ENCODE peak calls at places on chromosome 3, in ten cellular contexts. H is ovary, F is mesenchymal stem cell, D is colonic mucosa, N is H7, K is BJ, I is body of pancreas, P is WERI-Rb-1, U is tibial nerve, S is uterus. G is an unnamed sample.
A peak's percentile ranks its signal among the peaks of the same experiment; 100 is the strongest.

GRCh38 chr3:135382621-135383020 is 582.9 kb upstream of the PPP2R3A start:
- DNase-seq in H (no peak), F (no peak), D (no peak), N (no peak), K (no peak), I (no peak), P (no peak), U (no peak), S (no peak), G (no peak)

GRCh38 chr3:115074502-115074901 is 72.6 kb downstream of the ZBTB20 start:
- DNase-seq in H (no peak), F (peak; percentile 21), D (no peak), N (no peak), K (no peak), I (no peak), P (no peak), U (no peak), S (no peak), G (no peak)

GRCh38 chr3:47950453-47950852 is 65.8 kb downstream of the MAP4 start:
- DNase-seq in H (no peak), F (no peak), D (no peak), N (no peak), K (no peak), I (no peak), P (no peak), U (no peak), S (no peak), G (no peak)

GRCh38 chr3:195071011-195071728 is 199.8 kb downstream of the XXYLT1 start:
- DNase-seq in H (no peak), F (no peak), D (no peak), N (no peak), K (no peak), I (no peak), P (no peak), U (no peak), S (peak; percentile 6), G (no peak)

GRCh38 chr3:131361464-131362421 is 19.8 kb upstream of the NUDT16 start:
- DNase-seq in H (peak; percentile 84), F (peak; percentile 37), D (peak; percentile 96), N (peak; percentile 95), K (no peak), I (peak; percentile 98), P (no peak), U (peak; percentile 47), S (peak; percentile 55), G (peak; percentile 69)

GRCh38 chr3:132881756-132882409 is 156.3 kb upstream of the TMEM108 start:
- DNase-seq in H (no peak), F (no peak), D (no peak), N (no peak), K (no peak), I (no peak), P (no peak), U (no peak), S (no peak), G (no peak)

GRCh38 chr3:193743702-193744047 is 150.7 kb downstream of the OPA1 start:
- DNase-seq in H (no peak), F (no peak), D (no peak), N (no peak), K (no peak), I (peak; percentile 32), P (no peak), U (no peak), S (no peak), G (no peak)

GRCh38 chr3:112111785-112112402 is 21.2 kb downstream of the GCSAM start:
- DNase-seq in H (no peak), F (peak; percentile 60), D (peak; percentile 56), N (peak; percentile 65), K (no peak), I (peak; percentile 45), P (peak; percentile 63), U (peak; percentile 53), S (no peak), G (no peak)

GRCh38 chr3:190122198-190122771 is 1.6 kb upstream of the P3H2 start:
- DNase-seq in H (no peak), F (peak; percentile 71), D (no peak), N (no peak), K (no peak), I (no peak), P (no peak), U (no peak), S (no peak), G (no peak)

GRCh38 chr3:187739561-187740445 is 5.5 kb downstream of the BCL6 start:
- DNase-seq in H (peak; percentile 95), F (peak; percentile 95), D (peak; percentile 82), N (peak; percentile 93), K (peak; percentile 79), I (peak; percentile 77), P (peak; percentile 65), U (peak; percentile 87), S (peak; percentile 96), G (no peak)
- H3K27me3 ChIP-seq in H (no peaks in the 10 kb centered on the region), F (no peaks in the 10 kb centered on the region), D (no peaks in the 10 kb centered on the region), N (peaks cover 34% of the 10 kb centered on the region), K (no peaks in the 10 kb centered on the region), I (no peaks in the 10 kb centered on the region), P (peaks cover 48% of the 10 kb centered on the region), U (no peaks in the 10 kb centered on the region), S (no peaks in the 10 kb centered on the region), G (no peaks in the 10 kb centered on the region)

GRCh38 chr3:14812196-14812785 is 6.5 kb upstream of the FGD5 start:
- DNase-seq in H (no peak), F (no peak), D (no peak), N (no peak), K (no peak), I (no peak), P (no peak), U (no peak), S (no peak), G (no peak)

GRCh38 chr3:14808502-14809266 is 10.1 kb upstream of the FGD5 start:
- DNase-seq in H (no peak), F (no peak), D (no peak), N (no peak), K (no peak), I (no peak), P (no peak), U (no peak), S (no peak), G (no peak)

GRCh38 chr3:14811733-14812132 is 7.0 kb upstream of the FGD5 start:
- DNase-seq in H (no peak), F (no peak), D (no peak), N (no peak), K (no peak), I (no peak), P (no peak), U (peak; percentile 36), S (no peak), G (no peak)

GRCh38 chr3:14810795-14811661 is 7.7 kb upstream of the FGD5 start:
- DNase-seq in H (peak; percentile 56), F (no peak), D (no peak), N (peak; percentile 87), K (no peak), I (no peak), P (no peak), U (no peak), S (no peak), G (no peak)

DNA sequence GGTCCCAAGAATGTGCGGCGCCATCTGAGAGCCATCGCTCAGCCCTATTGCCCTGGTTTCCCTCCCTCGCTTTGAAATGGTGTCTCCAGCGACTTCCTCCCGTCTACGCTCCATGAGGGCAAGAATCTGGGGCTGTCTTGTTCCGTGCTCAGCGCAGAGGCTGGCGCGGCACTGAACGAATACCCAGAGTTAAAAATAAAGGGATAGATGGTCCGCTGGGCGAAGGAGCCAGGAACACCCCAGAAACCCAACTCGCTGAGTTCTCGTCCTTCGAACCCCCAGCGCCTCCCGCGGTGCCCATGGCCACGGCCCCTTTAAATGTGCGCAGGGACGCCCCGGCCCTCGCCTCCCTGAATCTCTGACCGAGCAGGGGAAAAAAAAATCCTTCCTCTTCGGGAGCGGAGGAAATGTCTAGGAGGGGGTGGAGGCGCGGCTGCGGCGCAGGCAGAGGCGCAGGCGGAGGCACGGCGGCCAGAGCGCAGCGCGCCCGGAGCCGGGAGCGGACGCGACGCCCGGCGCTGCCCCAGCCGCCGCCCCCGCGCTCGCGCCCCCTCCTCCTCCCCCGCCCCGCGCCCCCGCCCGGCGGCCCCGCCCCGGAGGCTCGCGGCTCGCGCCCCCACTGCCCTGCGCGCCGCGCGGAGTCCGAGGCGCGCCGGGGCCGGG is 8.6 kb upstream of the FGD5 start:
- DNase-seq in H (peak; percentile 59), F (no peak), D (no peak), N (peak; percentile 93), K (no peak), I (no peak), P (no peak), U (no peak), S (no peak), G (no peak)
- H3K4me3 ChIP-seq in H (peak overlapping the region; percentile 66), F (peak overlapping the region; percentile 65), D (peak overlapping the region; percentile 5), N (peak overlapping the region; percentile 78), K (no peak overlapping the region), I (no peak overlapping the region), P (peak overlapping the region; percentile 18), U (peak overlapping the region; percentile 19), S (peak overlapping the region; percentile 73), G (no peak overlapping the region)

DNA sequence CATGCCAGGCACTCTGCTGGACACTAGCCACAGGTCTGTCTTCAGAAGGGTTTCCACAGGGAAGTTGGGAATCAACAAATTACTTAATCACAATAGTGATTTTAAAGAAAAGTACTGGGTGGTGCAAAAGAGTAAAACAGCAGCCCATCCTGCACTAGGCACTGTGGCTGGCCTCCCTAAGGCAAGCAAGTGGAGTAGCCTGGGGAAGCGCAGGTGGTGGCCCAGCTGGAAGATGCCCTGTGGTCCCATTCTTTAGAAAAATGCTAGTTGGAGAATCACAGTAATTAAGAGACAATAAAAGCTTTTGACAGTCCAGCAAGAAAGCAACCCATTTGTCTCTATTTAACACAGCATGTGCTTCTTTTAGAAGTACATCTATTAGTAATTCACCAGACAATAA is 409.0 kb upstream of the WNT5A start:
- DNase-seq in H (no peak), F (no peak), D (no peak), N (no peak), K (no peak), I (no peak), P (no peak), U (no peak), S (no peak), G (no peak)
- H3K27me3 ChIP-seq in H (no peaks in the 10 kb centered on the region), F (peaks cover 16% of the 10 kb centered on the region), D (no peaks in the 10 kb centered on the region), N (no peaks in the 10 kb centered on the region), K (no peaks in the 10 kb centered on the region), I (no peaks in the 10 kb centered on the region), P (no peaks in the 10 kb centered on the region), U (no peaks in the 10 kb centered on the region), S (no peaks in the 10 kb centered on the region), G (no peaks in the 10 kb centered on the region)

GRCh38 chr3:99635348-99635747 is 3.0 kb upstream of the COL8A1 start:
- DNase-seq in H (no peak), F (no peak), D (no peak), N (no peak), K (no peak), I (no peak), P (no peak), U (no peak), S (no peak), G (no peak)

GRCh38 chr3:99639579-99639978 is 1.2 kb downstream of the COL8A1 start:
- DNase-seq in H (no peak), F (peak; percentile 85), D (no peak), N (no peak), K (no peak), I (no peak), P (no peak), U (no peak), S (no peak), G (no peak)

GRCh38 chr3:99637041-99637380 is 1.4 kb upstream of the COL8A1 start:
- DNase-seq in H (no peak), F (peak; percentile 62), D (no peak), N (peak; percentile 35), K (no peak), I (no peak), P (no peak), U (no peak), S (no peak), G (no peak)

GRCh38 chr3:99638244-99638948 is at the start of gene COL8A1:
- DNase-seq in H (peak; percentile 62), F (peak; percentile 82), D (peak; percentile 25), N (peak; percentile 66), K (no peak), I (peak; percentile 22), P (peak; percentile 87), U (peak; percentile 71), S (peak; percentile 65), G (peak; percentile 53)

GRCh38 chr3:99637381-99638111 is 848 bp upstream of the COL8A1 start:
- DNase-seq in H (peak; percentile 51), F (peak; percentile 78), D (no peak), N (peak; percentile 30), K (peak; percentile 50), I (no peak), P (peak; percentile 46), U (peak; percentile 54), S (peak; percentile 37), G (peak; percentile 68)
- H3K4me3 ChIP-seq in H (peak overlapping the region; percentile 63), F (peak overlapping the region; percentile 91), D (peak overlapping the region; percentile 6), N (peak overlapping the region; percentile 60), K (peak overlapping the region; percentile 57), I (no peak overlapping the region), P (peak overlapping the region; percentile 51), U (peak overlapping the region; percentile 62), S (peak overlapping the region; percentile 51), G (peak overlapping the region; percentile 74)